ENCODE peak calls at places on chromosomes 13 and 19, in eight cellular contexts. P, Y, S, U, R, O, L and X are unnamed samples.

GRCh38 chr13:96898212-96898611 is 96.1 kb downstream of the OXGR1 start:
- DNase-seq in Y (no peak), U (peak), O (no peak), P (no peak), S (no peak), L (no peak), R (no peak), X (no peak)

GRCh38 chr13:105956891-105957290 is 578.6 kb downstream of the EFNB2 start:
- DNase-seq in L (no peak), U (no peak), S (no peak), Y (no peak), P (no peak), R (no peak), O (peak), X (no peak)

GRCh38 chr13:113203507-113204377 is 4.7 kb downstream of the PCID2 start:
- DNase-seq in L (no peak), R (no peak), Y (no peak), P (no peak), O (no peak), S (no peak), U (no peak), X (no peak)

GRCh38 chr19:27779953-27780352 is 1433.0 kb downstream of the UQCRFS1 start:
- DNase-seq in O (no peak), L (no peak), U (no peak), S (no peak), P (no peak), R (no peak), Y (no peak), X (no peak)

GRCh38 chr19:12769689-12770088 is 5.7 kb downstream of the HOOK2 start:
- DNase-seq in P (no peak), U (no peak), R (no peak), Y (no peak), S (no peak), O (no peak), L (no peak), X (no peak)

GRCh38 chr19:33399745-33400681 is 26.5 kb downstream of the CEBPG start:
- DNase-seq in P (no peak), R (no peak), S (no peak), L (no peak), Y (no peak), U (no peak), O (no peak), X (no peak)

GRCh38 chr13:77398825-77399620 is 72.1 kb upstream of the MYCBP2 start:
- DNase-seq in P (no peak), U (no peak), R (no peak), O (no peak), S (no peak), L (no peak), Y (no peak), X (no peak)

GRCh38 chr19:47228168-47228936 is 2.6 kb downstream of the BBC3 start:
- DNase-seq in L (peak), Y (no peak), O (no peak), R (peak), S (no peak), P (peak), U (no peak), X (peak)

GRCh38 chr19:10430505-10431253 is 10.3 kb downstream of the PDE4A start:
- DNase-seq in O (no peak), P (peak), Y (no peak), U (no peak), L (no peak), R (no peak), S (no peak), X (peak)